ENCODE peak calls at places on chromosomes 13 and 19, in four cellular contexts. F is kidney, S is right lobe of liver, P is HFFc6. V is an unnamed sample.
A peak's percentile ranks its signal among the peaks of the same experiment; 100 is the strongest.

GRCh38 chr13:101473458-101473857 is 21.0 kb downstream of the ITGBL1 start:
- DNase-seq in F (no peak), P (peak; percentile 85), S (no peak), V (peak; percentile 79)

GRCh38 chr13:67557642-67558241 is 327.6 kb upstream of the PCDH9 start:
- DNase-seq in F (no peak), P (no peak), S (no peak), V (no peak)

GRCh38 chr19:4504297-4504701 is 14.0 kb downstream of the PLIN4 start:
- DNase-seq in P (no peak), S (no peak), F (no peak), V (no peak)

GRCh38 chr19:33175886-33176669 is 18.1 kb upstream of the LRP3 start:
- DNase-seq in S (no peak), P (peak; percentile 13), F (no peak), V (peak; percentile 50)

GRCh38 chr13:111064661-111065060 is 50.4 kb upstream of the ARHGEF7 start:
- DNase-seq in S (no peak), P (no peak), F (no peak), V (no peak)

GRCh38 chr13:44259045-44260042 is 114.3 kb upstream of the SERP2 start:
- DNase-seq in F (no peak), P (no peak), S (no peak), V (peak; percentile 65)

GRCh38 chr19:38060346-38060745 is 153.3 kb downstream of the SIPA1L3 start:
- DNase-seq in P (no peak), S (no peak), F (no peak), V (no peak)

GRCh38 chr13:97028441-97029299 is 34.4 kb upstream of the OXGR1 start:
- DNase-seq in S (peak; percentile 37), P (peak; percentile 28), F (no peak), V (peak; percentile 70)

GRCh38 chr19:16330368-16330801 is 5.8 kb downstream of the KLF2 start:
- DNase-seq in P (peak; percentile 94), F (peak; percentile 95), S (peak; percentile 81), V (peak; percentile 81)

GRCh38 chr19:2428027-2428690 is 773 bp upstream of the TIMM13 start:
- DNase-seq in S (no peak), P (no peak), F (no peak), V (peak; percentile 40)

GRCh38 chr19:1074512-1075283 is 7.7 kb downstream of the ARHGAP45 start:
- DNase-seq in S (peak; percentile 90), F (peak; percentile 96), P (no peak), V (no peak)

GRCh38 chr13:29597246-29597645 is 1.8 kb upstream of the SLC7A1 start:
- DNase-seq in P (no peak), S (no peak), F (no peak), V (no peak)

GRCh38 chr13:55361141-55361540 is 1779.6 kb upstream of the PRR20A start:
- DNase-seq in P (no peak), S (no peak), F (no peak), V (no peak)